ENCODE peak calls at places on chromosomes 13 and 19, in ten cellular contexts. J is stomach, A is sigmoid colon, W is H54, Q is Peyer's patch, M is tibial nerve, K is uterus, Y is esophagus muscularis mucosa, Z is endothelial cell of umbilical vein, I is transverse colon. N is an unnamed sample.

GRCh38 chr19:13984186-13984585 is 21.9 kb downstream of the RFX1 start:
- DNase-seq in Q (no peak), M (no peak), I (no peak), W (no peak), Z (no peak), K (no peak), A (no peak), Y (no peak), J (no peak), N (no peak)

GRCh38 chr13:30705672-30706071 is 29.7 kb upstream of the ALOX5AP start:
- DNase-seq in I (no peak), M (no peak), Z (no peak), W (no peak), Q (no peak), K (no peak), J (no peak), A (no peak), Y (no peak), N (no peak)

GRCh38 chr13:114082849-114083645 is 49.4 kb downstream of the RASA3 start:
- DNase-seq in A (no peak), J (no peak), K (peak; percentile 9), Y (no peak), Q (no peak), Z (no peak), W (no peak), I (no peak), M (no peak), N (no peak)

GRCh38 chr13:58059624-58060023 is 428.1 kb downstream of the PCDH17 start:
- DNase-seq in Y (no peak), I (no peak), Z (no peak), Q (no peak), K (no peak), W (no peak), M (no peak), A (no peak), J (no peak), N (no peak)

GRCh38 chr19:5109560-5109959 is 140.6 kb downstream of the KDM4B start:
- DNase-seq in I (no peak), K (no peak), M (no peak), J (no peak), Q (no peak), A (no peak), W (no peak), Y (no peak), Z (no peak), N (no peak)

GRCh38 chr19:55206664-55207500 is 2.4 kb downstream of the PTPRH start:
- DNase-seq in Z (peak; percentile 76), A (peak; percentile 86), W (peak; percentile 99), M (peak; percentile 44), J (peak; percentile 88), Y (peak; percentile 93), I (peak; percentile 91), Q (peak; percentile 95), K (peak; percentile 82), N (peak; percentile 92)

GRCh38 chr13:113138792-113139551 is 16.4 kb downstream of the F10 start:
- DNase-seq in I (no peak), J (peak; percentile 22), M (no peak), Q (no peak), A (no peak), Y (no peak), Z (no peak), W (no peak), K (no peak), N (no peak)

GRCh38 chr19:6076675-6077463 is 33.4 kb downstream of the RFX2 start:
- DNase-seq in K (no peak), M (no peak), W (peak; percentile 44), I (no peak), J (no peak), Y (no peak), A (peak; percentile 82), Q (no peak), Z (no peak), N (no peak)

GRCh38 chr19:36139473-36140288 is at the start of gene CAPNS1:
- DNase-seq in Y (peak; percentile 98), K (peak; percentile 97), J (peak; percentile 98), W (peak; percentile 98), Z (peak; percentile 97), M (peak; percentile 87), Q (peak; percentile 98), A (peak; percentile 99), I (peak; percentile 98), N (peak; percentile 99)
- TF ChIP-seq POLR2A in Y (peak; percentile 96), K (peak; percentile 91), J (peak; percentile 87), W (peak; percentile 92), Z (peak; percentile 96), M (peak; percentile 91), Q (peak; percentile 98), A (peak; percentile 97), I (peak; percentile 99), N (no peak)

DNA sequence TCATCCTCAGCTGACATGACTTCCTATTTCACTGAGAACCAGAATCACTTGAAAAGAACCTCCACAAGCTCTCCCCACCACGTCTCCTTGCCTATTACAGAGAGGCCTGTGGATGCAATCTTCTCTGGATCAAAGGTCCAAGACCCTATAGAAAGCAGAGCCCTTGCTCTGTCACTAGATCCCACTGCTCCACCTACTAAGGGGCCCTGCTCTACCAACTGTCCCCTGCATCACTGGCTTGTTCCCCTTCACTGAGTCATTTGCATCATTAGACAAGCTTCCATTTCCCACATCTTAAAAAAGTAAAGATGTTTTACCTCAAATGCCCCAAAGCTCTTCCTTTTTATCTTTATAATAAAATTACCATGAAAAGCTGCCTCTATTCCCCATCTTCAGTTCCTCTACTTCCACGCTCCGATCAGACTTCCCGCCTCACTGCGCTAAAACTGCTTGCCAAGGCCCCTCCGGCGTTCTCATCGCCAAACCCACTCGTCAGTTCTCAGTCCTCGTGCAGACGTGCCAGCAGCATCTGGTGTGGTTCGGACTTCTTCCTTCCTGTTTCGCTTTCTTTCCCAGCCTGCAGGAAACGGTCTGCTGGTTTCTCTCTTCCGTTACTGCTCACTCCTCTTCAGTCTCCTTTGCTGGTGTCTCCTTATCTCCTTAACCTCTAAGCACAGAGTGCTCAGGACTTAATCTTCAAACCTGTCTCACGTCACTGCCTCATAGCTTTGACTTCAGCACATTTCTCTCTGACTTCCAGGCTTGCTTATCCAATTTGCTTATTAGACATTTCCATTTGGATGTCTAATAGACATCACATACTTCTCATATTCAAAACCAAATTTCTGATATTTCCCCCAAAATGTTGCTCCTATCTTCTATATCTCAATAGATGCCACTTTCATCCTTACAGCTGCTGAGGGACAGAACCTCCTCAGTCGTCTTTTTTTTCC is 40.5 kb downstream of the RCBTB2 start:
- DNase-seq in Q (peak; percentile 63), A (peak; percentile 88), Z (peak; percentile 87), M (peak; percentile 63), K (peak; percentile 63), Y (no peak), I (peak; percentile 69), W (no peak), J (peak; percentile 52), N (peak; percentile 81)
- TF ChIP-seq POLR2A in Q (no peak), A (no peak), Z (peak; percentile 39), M (no peak), K (no peak), Y (no peak), I (peak; percentile 51), W (no peak), J (no peak), N (no peak)

GRCh38 chr19:46602392-46603194 is 1.5 kb downstream of the CALM3 start:
- DNase-seq in K (no peak), Z (no peak), Q (peak; percentile 65), W (no peak), I (no peak), Y (no peak), M (no peak), A (peak; percentile 62), J (no peak), N (no peak)

GRCh38 chr19:46599716-46600392 is 1.3 kb upstream of the CALM3 start:
- DNase-seq in Q (no peak), Y (no peak), A (peak; percentile 57), I (no peak), M (no peak), Z (no peak), K (no peak), W (no peak), J (no peak), N (peak; percentile 80)

GRCh38 chr19:46601318-46602224 is at the start of gene CALM3:
- DNase-seq in M (no peak), Z (peak; percentile 33), A (peak; percentile 75), K (no peak), Q (peak; percentile 59), I (no peak), W (no peak), J (no peak), Y (peak; percentile 89), N (no peak)

GRCh38 chr19:46598372-46598917 is 2.7 kb upstream of the CALM3 start:
- DNase-seq in K (no peak), I (no peak), Q (no peak), A (no peak), Z (no peak), W (no peak), J (no peak), M (no peak), Y (no peak), N (no peak)

DNA sequence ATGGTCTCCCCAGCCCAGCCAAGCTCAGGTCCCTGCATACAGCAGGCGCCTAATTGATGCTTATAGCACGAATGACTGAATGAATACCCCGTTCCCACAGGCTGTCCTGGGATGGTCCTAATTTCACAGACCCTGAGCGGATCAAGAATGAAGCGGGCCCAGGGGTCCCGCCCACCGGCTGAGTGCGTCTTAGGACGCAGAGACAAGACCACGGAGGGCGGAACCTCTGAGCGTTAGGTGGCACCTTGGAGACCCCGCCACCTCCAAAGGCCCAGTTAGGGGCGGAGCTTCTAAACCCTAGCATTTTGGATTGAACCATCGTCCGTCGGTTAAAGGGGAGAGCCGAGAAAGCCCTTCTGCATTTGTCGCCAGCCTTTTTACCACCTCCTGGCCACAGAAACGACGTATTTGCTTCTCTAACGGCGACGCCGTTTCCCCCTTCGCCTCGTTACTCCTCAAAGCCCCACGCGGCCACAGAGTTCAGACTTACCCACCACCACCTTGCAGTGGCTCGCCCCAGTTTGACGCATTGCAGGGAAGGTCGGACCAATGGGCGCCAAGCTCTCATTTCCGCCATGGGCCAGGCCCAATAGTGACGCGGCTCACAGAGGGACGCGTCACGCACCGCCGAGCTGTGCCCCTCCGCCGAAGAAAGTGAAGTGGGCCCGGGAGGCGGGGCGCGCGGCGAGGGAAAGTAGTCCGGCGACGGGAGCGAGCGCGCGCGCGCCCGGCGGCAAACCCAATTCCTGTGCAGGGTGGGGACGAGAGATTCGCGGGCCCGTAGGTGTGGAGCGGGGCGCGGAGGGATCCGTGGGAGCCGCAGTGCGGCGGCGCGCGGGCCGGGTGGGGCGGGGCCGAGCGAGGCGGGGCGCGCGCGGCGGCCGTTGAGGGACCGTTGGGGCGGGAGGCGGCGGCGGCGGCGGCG is 475 bp upstream of the CALM3 start:
- DNase-seq in Z (peak; percentile 98), A (peak; percentile 99), I (peak; percentile 98), Q (peak; percentile 99), Y (peak; percentile 100), M (peak; percentile 99), W (peak; percentile 86), J (peak; percentile 98), K (peak; percentile 98), N (peak; percentile 100)
- TF ChIP-seq POLR2A in Z (peak; percentile 66), A (peak; percentile 77), I (peak; percentile 84), Q (peak; percentile 55), Y (peak; percentile 39), M (no peak), W (peak; percentile 49), J (peak; percentile 25), K (no peak), N (no peak)

DNA sequence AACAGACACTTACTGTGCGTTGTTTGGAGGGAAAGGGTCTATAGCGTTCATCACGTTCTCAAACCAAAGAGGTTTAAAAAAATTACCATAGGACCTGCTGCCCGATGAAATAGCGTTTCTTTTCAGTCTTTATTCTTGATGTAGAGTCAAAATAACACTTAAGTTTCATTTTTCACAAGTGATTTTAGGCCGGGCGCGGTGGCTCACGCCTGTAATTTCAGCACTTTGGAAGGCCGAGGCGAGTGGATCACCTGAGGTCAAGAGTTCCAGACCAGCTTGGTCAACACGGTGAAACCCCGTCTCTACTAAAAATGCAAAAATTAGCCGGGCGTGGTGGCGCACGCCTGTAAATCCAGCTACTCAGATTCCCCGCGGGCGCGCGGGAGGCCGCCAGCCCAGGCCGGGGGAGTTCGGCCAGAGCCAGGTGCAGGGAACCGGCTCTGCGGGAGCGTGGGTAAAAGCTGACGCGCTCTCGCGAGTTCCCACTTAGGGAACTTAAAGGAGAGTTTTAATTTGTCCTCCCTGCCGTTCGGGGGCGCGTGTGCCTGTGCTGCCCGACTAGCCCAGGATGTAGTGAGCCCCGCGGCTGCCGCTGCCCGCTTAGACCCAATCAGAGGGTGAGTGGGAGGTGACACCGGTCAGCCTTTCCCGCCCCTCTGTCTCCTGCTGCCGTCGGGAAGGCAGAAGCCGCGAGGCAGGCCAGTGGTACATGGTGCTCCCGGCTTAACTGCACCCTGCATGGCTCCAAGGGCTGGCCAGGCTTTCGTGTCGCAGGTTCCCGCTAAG is 35.8 kb upstream of the NEK3 start:
- DNase-seq in J (peak; percentile 79), I (peak; percentile 79), Y (peak; percentile 94), W (no peak), M (peak; percentile 50), Q (peak; percentile 69), K (peak; percentile 81), A (peak; percentile 94), Z (peak; percentile 83), N (peak; percentile 96)
- TF ChIP-seq POLR2A in J (no peak), I (peak; percentile 43), Y (no peak), W (no peak), M (no peak), Q (no peak), K (no peak), A (no peak), Z (peak; percentile 60), N (no peak)

N was measured in lower leg skin.